ENCODE peak calls at places on chromosomes 7 and 10, in five cellular contexts. G is ovary, W is GM12865, X is endothelial cell, L is fibroblast of lung. Z is an unnamed sample.

GRCh38 chr7:43135129-43135528 is 22.7 kb downstream of the HECW1 start:
- DNase-seq in G (no peak), L (no peak), X (no peak), W (no peak), Z (no peak)

GRCh38 chr10:69089638-69090599 is 2.0 kb downstream of the SRGN start:
- DNase-seq in X (no peak), W (peak; percentile 94), G (no peak), L (peak; percentile 62), Z (peak; percentile 37)

GRCh38 chr10:121404611-121405010 is 193.6 kb downstream of the FGFR2 start:
- DNase-seq in L (no peak), W (no peak), G (no peak), X (no peak), Z (no peak)

GRCh38 chr7:28169166-28169713 is 11.4 kb downstream of the JAZF1 start:
- DNase-seq in L (peak; percentile 30), X (no peak), W (no peak), G (no peak), Z (no peak)

GRCh38 chr7:48059706-48060105 is 24.4 kb downstream of the C7orf57 start:
- DNase-seq in G (no peak), L (no peak), W (no peak), X (no peak), Z (no peak)

GRCh38 chr10:3805791-3806381 is 20.9 kb upstream of the KLF6 start:
- DNase-seq in L (peak; percentile 75), X (no peak), W (peak; percentile 75), G (no peak), Z (peak; percentile 92)

GRCh38 chr7:30451539-30452277 is 26.9 kb downstream of the NOD1 start:
- DNase-seq in X (no peak), G (no peak), L (no peak), W (no peak), Z (no peak)

GRCh38 chr7:157881062-157881771 is 544.4 kb downstream of the DNAJB6 start:
- DNase-seq in X (no peak), L (no peak), W (no peak), G (no peak), Z (no peak)

GRCh38 chr10:73494877-73495225 is 973 bp downstream of the PPP3CB start:
- DNase-seq in G (no peak), W (no peak), L (peak; percentile 18), X (no peak), Z (peak; percentile 31)

GRCh38 chr7:127534636-127535035 is 50.8 kb downstream of the GCC1 start:
- DNase-seq in L (no peak), W (no peak), G (no peak), X (no peak), Z (no peak)

GRCh38 chr10:11918384-11918783 is 95.2 kb downstream of the PROSER2 start:
- DNase-seq in L (no peak), X (no peak), W (no peak), G (no peak), Z (no peak)

GRCh38 chr7:31758770-31759169 is 71.8 kb downstream of the PPP1R17 start:
- DNase-seq in W (no peak), G (no peak), L (no peak), X (no peak), Z (peak; percentile 38)

GRCh38 chr7:148888300-148888699 is 4.2 kb upstream of the EZH2 start:
- DNase-seq in X (no peak), L (no peak), G (no peak), W (no peak), Z (no peak)

DNA sequence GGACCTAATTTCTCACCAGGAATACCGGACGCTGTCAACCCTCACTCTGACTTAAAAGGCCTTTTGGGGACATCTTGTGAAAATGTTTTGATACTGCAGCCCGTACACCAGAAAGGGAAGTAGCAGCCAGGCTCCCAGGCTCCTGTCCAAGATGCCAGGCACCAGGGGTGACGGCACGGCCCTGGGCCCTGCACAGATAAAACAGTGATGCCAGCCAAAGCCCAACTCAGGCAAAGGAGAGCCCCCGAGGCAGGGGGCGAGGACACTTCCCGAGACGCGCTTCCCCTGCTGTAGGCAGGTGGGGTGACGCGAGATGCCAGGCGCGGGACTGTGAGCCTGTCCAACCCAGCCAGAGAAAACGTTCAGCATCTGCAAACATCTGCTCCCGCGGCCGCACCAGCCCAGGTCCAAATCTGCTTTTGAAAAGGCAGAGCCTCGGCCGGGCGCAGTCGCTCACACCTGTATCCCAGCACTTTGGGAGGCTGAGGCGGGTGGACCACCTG is 15.7 kb downstream of the ZFAND2A start:
- DNase-seq in X (no peak), W (peak; percentile 56), L (peak; percentile 23), G (no peak), Z (peak; percentile 19)
- TF ChIP-seq CTCF in X (no peak), W (peak; percentile 45), L (peak; percentile 8), G (no peak), Z (peak; percentile 22)

DNA sequence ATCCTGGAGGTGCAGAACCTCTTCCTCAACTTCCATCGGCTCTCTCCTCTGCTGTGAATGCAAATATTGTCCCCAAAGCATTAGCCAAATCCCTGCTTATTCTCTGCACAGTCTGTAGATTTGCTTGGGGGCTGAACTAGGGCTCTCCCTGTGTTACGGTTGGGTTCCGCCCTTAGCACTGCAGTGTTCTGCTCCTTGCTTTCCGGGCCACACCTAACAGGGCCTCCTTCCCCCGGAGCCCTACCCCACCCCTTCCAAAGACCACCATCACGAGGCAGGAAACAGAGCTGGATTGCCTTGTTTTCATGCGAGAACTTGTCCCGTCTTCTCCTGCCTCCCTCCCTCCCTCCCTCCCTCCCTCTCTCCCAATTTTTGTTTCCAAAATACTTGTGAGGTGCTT is 36.5 kb downstream of the SLC25A28 start:
- DNase-seq in X (no peak), G (no peak), L (no peak), W (no peak), Z (no peak)
- TF ChIP-seq CTCF in X (no peak), G (no peak), L (no peak), W (no peak), Z (no peak)

GRCh38 chr10:22834471-22834870 is 93.4 kb upstream of the ARMC3 start:
- DNase-seq in W (no peak), L (no peak), G (no peak), X (no peak), Z (no peak)

GRCh38 chr10:22833353-22833752 is 94.5 kb upstream of the ARMC3 start:
- DNase-seq in G (no peak), X (no peak), W (no peak), L (no peak), Z (no peak)

GRCh38 chr10:22837351-22837750 is 90.5 kb upstream of the ARMC3 start:
- DNase-seq in L (no peak), W (no peak), X (no peak), G (no peak), Z (no peak)

GRCh38 chr10:22833781-22834180 is 94.1 kb upstream of the ARMC3 start:
- DNase-seq in W (no peak), L (no peak), G (no peak), X (no peak), Z (no peak)

DNA sequence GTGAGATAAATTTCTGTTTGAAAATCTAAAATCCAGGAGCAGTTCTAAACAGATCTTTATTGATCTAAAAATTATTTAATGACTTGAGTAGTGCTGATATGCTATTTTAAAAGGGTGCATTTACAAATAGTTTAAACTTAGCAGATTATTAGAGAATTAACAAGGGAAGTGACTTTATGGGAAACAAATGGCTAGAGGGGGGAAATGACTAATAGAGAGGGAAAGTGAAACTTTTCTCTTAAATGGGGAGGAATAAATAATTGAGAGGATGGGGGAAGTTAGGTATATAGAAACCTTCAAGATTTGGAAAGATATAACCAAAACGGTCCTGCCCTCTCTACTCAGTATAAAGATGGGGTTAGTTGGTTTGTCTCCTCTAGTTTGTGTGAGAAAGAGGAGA is 90.1 kb upstream of the ARMC3 start:
- DNase-seq in W (no peak), L (no peak), G (no peak), X (no peak), Z (no peak)
- TF ChIP-seq CTCF in W (no peak), L (no peak), G (no peak), X (no peak), Z (no peak)

GRCh38 chr7:131943616-131944015 is 387.2 kb upstream of the PODXL start:
- DNase-seq in L (no peak), W (no peak), X (no peak), G (no peak), Z (no peak)
- TF ChIP-seq CTCF in L (no peak), W (no peak), X (no peak), G (no peak), Z (no peak)

GRCh38 chr10:80855348-80855971 is 317.8 kb downstream of the SH2D4B start:
- DNase-seq in X (peak; percentile 64), G (no peak), W (peak; percentile 61), L (no peak), Z (no peak)
- TF ChIP-seq CTCF in X (peak; percentile 25), G (no peak), W (peak; percentile 68), L (no peak), Z (peak; percentile 1)

Z was measured in astrocyte of the spinal cord.